ENCODE peak calls at places on chromosomes 6 and 20, in eight cellular contexts. U, Y, W, B, J, G, Z and H are unnamed samples. For H3K36me3, the result is how much of the 10 kb centered on the place peaks cover.

GRCh38 chr6:13526718-13527668 is 39.6 kb upstream of the GFOD1 start:
- DNase-seq in B (peak), W (no peak), U (no peak), Y (peak), J (peak), G (peak), Z (no peak), H (no peak)

GRCh38 chr6:20400476-20401402 is 940 bp upstream of the E2F3 start:
- DNase-seq in B (no peak), G (no peak), Z (peak), W (peak), U (no peak), J (peak), Y (peak), H (peak)

GRCh38 chr6:15874821-15875220 is 212.0 kb upstream of the DTNBP1 start:
- DNase-seq in Y (no peak), B (no peak), G (no peak), W (no peak), Z (no peak), J (no peak), U (no peak), H (no peak)

GRCh38 chr6:157845493-157846259 is 22.6 kb downstream of the SNX9 start:
- DNase-seq in Z (no peak), G (no peak), Y (no peak), U (no peak), J (no peak), W (no peak), B (no peak), H (no peak)

GRCh38 chr6:38436726-38437465 is 202.8 kb downstream of the BTBD9 start:
- DNase-seq in Z (no peak), U (no peak), G (no peak), B (no peak), Y (no peak), W (no peak), J (no peak), H (no peak)

GRCh38 chr20:40897177-40897700 is 131.4 kb upstream of the TOP1 start:
- DNase-seq in U (no peak), J (no peak), Y (no peak), Z (no peak), G (no peak), W (no peak), B (no peak), H (no peak)

GRCh38 chr6:116461075-116461474 is at the start of gene CALHM6:
- DNase-seq in J (no peak), G (no peak), Y (no peak), Z (no peak), W (no peak), B (no peak), U (no peak), H (no peak)

GRCh38 chr6:148747145-148747492 is 289 bp downstream of the UST start:
- DNase-seq in G (no peak), U (peak), W (no peak), J (peak), Z (peak), B (no peak), Y (peak), H (peak)

GRCh38 chr6:81987293-81987692 is 234.8 kb upstream of the TENT5A start:
- DNase-seq in G (no peak), W (no peak), U (no peak), B (no peak), J (no peak), Y (no peak), Z (no peak), H (no peak)

GRCh38 chr6:82430611-82431010 is 67.0 kb downstream of the TPBG start:
- DNase-seq in U (no peak), W (no peak), G (no peak), Z (no peak), J (no peak), Y (no peak), B (no peak), H (no peak)

GRCh38 chr6:7901056-7901455 is 9.5 kb downstream of the TXNDC5 start:
- DNase-seq in Y (no peak), G (no peak), B (no peak), U (no peak), J (no peak), W (no peak), Z (no peak), H (no peak)

GRCh38 chr20:24892931-24893330 is 56.1 kb upstream of the CST7 start:
- DNase-seq in Z (no peak), Y (no peak), W (no peak), U (no peak), B (no peak), J (no peak), G (no peak), H (no peak)

GRCh38 chr20:24892522-24892921 is 56.5 kb upstream of the CST7 start:
- DNase-seq in Z (no peak), J (peak), W (no peak), B (no peak), G (no peak), U (no peak), Y (peak), H (no peak)

GRCh38 chr20:24894488-24894887 is 54.6 kb upstream of the CST7 start:
- DNase-seq in B (no peak), Y (no peak), U (no peak), J (no peak), G (no peak), Z (no peak), W (no peak), H (no peak)

GRCh38 chr20:24891546-24892393 is 57.3 kb upstream of the CST7 start:
- DNase-seq in B (no peak), U (no peak), Z (no peak), Y (peak), G (no peak), J (peak), W (no peak), H (no peak)

GRCh38 chr20:24890286-24890685 is 58.8 kb upstream of the CST7 start:
- DNase-seq in G (no peak), W (no peak), J (no peak), B (no peak), Z (no peak), Y (no peak), U (no peak), H (no peak)
- TF ChIP-seq EP300 in G (no peak), W (no peak), J (no peak), B (no peak), Z (no peak), Y (no peak), U (no peak), H (no peak)

DNA sequence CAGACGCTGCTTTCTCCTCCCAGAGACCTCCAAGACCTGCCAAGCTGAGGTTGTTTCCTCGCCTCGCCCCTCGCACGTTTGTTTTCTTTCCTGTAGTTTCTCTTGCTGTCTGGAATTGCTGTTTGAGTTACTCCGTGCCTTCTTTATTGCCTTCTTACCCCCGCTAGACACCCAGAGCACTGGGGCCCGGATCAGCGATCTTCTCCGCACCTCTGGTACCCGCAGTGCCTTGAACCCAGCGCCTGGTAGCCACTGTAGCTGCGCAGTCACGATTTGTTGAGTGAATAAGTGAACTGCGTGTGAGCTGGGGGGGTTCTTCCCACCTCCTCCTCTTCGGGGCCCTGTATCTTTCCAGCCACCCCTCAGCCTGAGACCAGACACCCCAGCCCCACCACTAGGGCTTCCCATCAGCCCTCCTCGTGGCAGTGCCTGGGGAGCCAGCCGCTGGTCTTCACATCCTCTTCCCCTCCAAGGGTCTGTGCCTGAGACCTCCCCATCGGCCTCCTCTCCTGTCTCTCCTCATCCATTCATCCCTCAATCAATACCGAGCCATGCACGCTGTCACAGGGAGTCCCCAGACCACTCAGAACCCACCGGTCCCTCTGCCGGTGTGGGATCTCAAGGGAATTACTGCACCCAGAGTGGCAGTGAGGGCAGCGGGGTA is 849 bp upstream of the BMP7 start:
- DNase-seq in U (no peak), B (no peak), Y (no peak), Z (no peak), J (no peak), G (no peak), W (no peak), H (no peak)
- H3K36me3 ChIP-seq in U (under half), B (under half), Y (under half), Z (under half), J (under half), G (under half), W (under half), H (under half)

GRCh38 chr20:46351357-46352058 is 43.2 kb upstream of the CDH22 start:
- DNase-seq in Z (no peak), W (no peak), U (no peak), G (no peak), B (no peak), Y (no peak), J (no peak), H (no peak)
- TF ChIP-seq POLR2A in Z (no peak), W (no peak), U (no peak), G (no peak), B (no peak), Y (no peak), J (no peak), H (no peak)

GRCh38 chr6:11343963-11344714 is 111.7 kb upstream of the NEDD9 start:
- DNase-seq in J (no peak), Z (no peak), U (no peak), B (no peak), G (no peak), Y (no peak), W (peak), H (no peak)
- TF ChIP-seq EP300 in J (peak), Z (no peak), U (no peak), B (no peak), G (no peak), Y (no peak), W (no peak), H (no peak)

GRCh38 chr6:42257614-42258013 is 40.0 kb upstream of the MRPS10 start:
- DNase-seq in G (no peak), Z (no peak), W (no peak), B (peak), U (no peak), J (no peak), Y (no peak), H (no peak)
- H3K36me3 ChIP-seq in G (under half), Z (under half), W (under half), B (under half), U (half or more), J (under half), Y (under half), H (under half)